ENCODE peak calls at places on chromosome 7, in seven cellular contexts. I is left lobe of liver, K is T1000, C is H4, X is cardiac fibroblast, O is ELR, Q is hepatic stellate cell. D is an unnamed sample.

GRCh38 chr7:92631067-92631829 is 41.1 kb upstream of the FAM133B start:
- DNase-seq in I (no peak), O (no peak), C (no peak), K (no peak), Q (no peak), X (no peak), D (no peak)

GRCh38 chr7:270351-270983 is 19.5 kb upstream of the FOXL3 start:
- DNase-seq in Q (no peak), O (no peak), I (no peak), K (no peak), C (no peak), X (no peak), D (no peak)

GRCh38 chr7:139776486-139777303 is 1.1 kb downstream of the HIPK2 start:
- DNase-seq in K (no peak), O (peak; percentile 56), X (peak; percentile 59), I (peak; percentile 73), Q (peak; percentile 57), C (no peak), D (peak; percentile 57)

GRCh38 chr7:143408686-143409551 is at the start of gene EPHA1:
- DNase-seq in I (peak; percentile 80), X (peak; percentile 16), C (no peak), K (no peak), Q (no peak), O (no peak), D (peak; percentile 89)

GRCh38 chr7:123154231-123154860 is 45.4 kb downstream of the SLC13A1 start:
- DNase-seq in X (peak; percentile 95), Q (peak; percentile 21), C (peak; percentile 87), K (peak; percentile 32), O (peak; percentile 58), I (peak; percentile 72), D (peak; percentile 83)

GRCh38 chr7:35596061-35596460 is 98.9 kb downstream of the HERPUD2 start:
- DNase-seq in O (peak; percentile 60), C (peak; percentile 62), X (peak; percentile 55), K (no peak), I (no peak), Q (peak; percentile 61), D (peak; percentile 2)

GRCh38 chr7:104548861-104549260 is 220.5 kb downstream of the LHFPL3 start:
- DNase-seq in I (no peak), O (no peak), K (no peak), Q (no peak), C (peak; percentile 11), X (no peak), D (peak; percentile 30)

GRCh38 chr7:156675721-156676120 is 35.1 kb downstream of the RNF32 start:
- DNase-seq in O (no peak), K (no peak), C (no peak), X (no peak), Q (no peak), I (no peak), D (no peak)

GRCh38 chr7:27134392-27134791 is 3.8 kb upstream of the HOXA4 start:
- DNase-seq in Q (no peak), X (peak; percentile 52), O (peak; percentile 95), C (peak; percentile 87), K (peak; percentile 5), I (no peak), D (peak; percentile 78)

GRCh38 chr7:134197342-134197741 is 70.2 kb downstream of the LRGUK start:
- DNase-seq in X (no peak), I (no peak), C (no peak), K (no peak), Q (no peak), O (no peak), D (no peak)

GRCh38 chr7:34385385-34385784 is 272.6 kb upstream of the NPSR1 start:
- DNase-seq in I (no peak), X (no peak), K (no peak), Q (no peak), O (no peak), C (no peak), D (peak; percentile 46)

GRCh38 chr7:30916255-30916654 is 4.6 kb downstream of the AQP1 start:
- DNase-seq in Q (no peak), O (no peak), C (no peak), I (no peak), K (no peak), X (no peak), D (no peak)

GRCh38 chr7:52018680-52019054 is 702.1 kb upstream of the COBL start:
- DNase-seq in X (no peak), C (no peak), Q (no peak), I (no peak), O (no peak), K (no peak), D (no peak)